ENCODE peak calls at places on chromosomes 1 and 21, in eight cellular contexts. U, X, S, M, H, L, J and B are unnamed samples.

GRCh38 chr1:165843304-165843703 is 15.9 kb downstream of the UCK2 start:
- DNase-seq in L (no peak), S (no peak), J (no peak), U (no peak), M (no peak), H (no peak), X (no peak), B (no peak)

GRCh38 chr1:147837845-147838363 is 64.7 kb upstream of the GJA8 start:
- DNase-seq in U (no peak), M (no peak), H (no peak), J (no peak), S (no peak), X (no peak), L (no peak), B (no peak)

GRCh38 chr1:94805912-94806311 is 14.2 kb upstream of the SLC44A3 start:
- DNase-seq in M (peak), J (peak), S (peak), H (peak), X (peak), L (peak), U (peak), B (no peak)

GRCh38 chr1:205575294-205575885 is 56.4 kb downstream of the ELK4 start:
- DNase-seq in X (no peak), U (peak), L (no peak), H (peak), J (no peak), S (peak), M (no peak), B (no peak)

GRCh38 chr1:203406446-203407045 is 55.6 kb upstream of the FMOD start:
- DNase-seq in M (no peak), X (no peak), H (no peak), L (no peak), U (no peak), S (peak), J (peak), B (no peak)

GRCh38 chr1:169468982-169469381 is 16.8 kb downstream of the SLC19A2 start:
- DNase-seq in L (no peak), H (no peak), U (no peak), M (no peak), S (no peak), X (no peak), J (peak), B (no peak)

GRCh38 chr1:203555046-203555445 is 61.1 kb downstream of the OPTC start:
- DNase-seq in U (no peak), S (no peak), X (no peak), J (peak), M (no peak), H (no peak), L (no peak), B (no peak)

GRCh38 chr1:200454425-200454824 is 44.6 kb upstream of the ZNF281 start:
- DNase-seq in J (no peak), U (no peak), M (no peak), X (no peak), L (no peak), H (no peak), S (no peak), B (no peak)

GRCh38 chr1:50251592-50252165 is 143.0 kb downstream of the ELAVL4 start:
- DNase-seq in J (no peak), S (no peak), U (no peak), X (no peak), L (no peak), M (no peak), H (no peak), B (no peak)

GRCh38 chr21:33360871-33361602 is 36.3 kb downstream of the IFNAR1 start:
- DNase-seq in X (peak), M (peak), S (peak), U (peak), J (peak), L (peak), H (peak), B (peak)

GRCh38 chr1:161834967-161835366 is 68.8 kb downstream of the ATF6 start:
- DNase-seq in M (no peak), X (no peak), H (no peak), S (no peak), L (no peak), U (no peak), J (no peak), B (no peak)

GRCh38 chr1:168465942-168466702 is 77.7 kb downstream of the XCL2 start:
- DNase-seq in U (peak), H (peak), M (no peak), J (no peak), L (peak), S (peak), X (no peak), B (no peak)

GRCh38 chr21:44911384-44912157 is 9.1 kb downstream of the ITGB2 start:
- DNase-seq in L (peak), X (no peak), M (peak), S (peak), H (peak), U (peak), J (no peak), B (peak)

GRCh38 chr1:119279441-119280415 is 88.9 kb upstream of the HAO2 start:
- DNase-seq in J (peak), L (no peak), H (no peak), X (no peak), M (no peak), S (no peak), U (no peak), B (no peak)

GRCh38 chr1:42935971-42936308 is 22.7 kb downstream of the SLC2A1 start:
- DNase-seq in U (no peak), H (no peak), X (no peak), M (no peak), L (no peak), J (no peak), S (no peak), B (no peak)

GRCh38 chr1:177505905-177506590 is 335.3 kb downstream of the BRINP2 start:
- DNase-seq in U (no peak), M (no peak), J (no peak), S (no peak), L (no peak), H (no peak), X (no peak), B (no peak)

GRCh38 chr1:55257958-55258357 is 42.8 kb upstream of the USP24 start:
- DNase-seq in H (peak), J (no peak), X (no peak), L (peak), U (no peak), S (peak), M (peak), B (no peak)

GRCh38 chr1:56291374-56291841 is 288.0 kb downstream of the PLPP3 start:
- DNase-seq in U (no peak), M (no peak), L (no peak), H (no peak), J (peak), X (no peak), S (no peak), B (no peak)

GRCh38 chr21:45809421-45809820 is 165.9 kb downstream of the PCBP3 start:
- DNase-seq in J (no peak), M (no peak), S (no peak), X (no peak), L (no peak), U (no peak), H (peak), B (no peak)

GRCh38 chr1:970242-970972 is 4.1 kb downstream of the PLEKHN1 start:
- DNase-seq in H (no peak), J (no peak), L (no peak), U (no peak), M (no peak), X (no peak), S (no peak), B (no peak)

GRCh38 chr1:20702416-20702815 is 15.4 kb downstream of the KIF17 start:
- DNase-seq in M (no peak), J (peak), H (no peak), X (no peak), L (no peak), U (no peak), S (no peak), B (no peak)

GRCh38 chr1:36482724-36483388 is at the start of gene CSF3R:
- DNase-seq in L (no peak), U (no peak), J (no peak), M (no peak), X (no peak), H (no peak), S (no peak), B (no peak)

GRCh38 chr1:167175901-167176300 is 44.8 kb upstream of the POU2F1 start:
- DNase-seq in X (no peak), U (no peak), J (no peak), L (no peak), S (no peak), M (no peak), H (no peak), B (no peak)

GRCh38 chr1:57019240-57019805 is 53.5 kb upstream of the C8B start:
- DNase-seq in X (no peak), S (no peak), H (no peak), U (no peak), L (no peak), J (no peak), M (no peak), B (no peak)

GRCh38 chr1:201719812-201720521 is 109.0 kb upstream of the IPO9 start:
- DNase-seq in H (no peak), U (no peak), J (peak), L (no peak), X (peak), S (peak), M (no peak), B (no peak)

GRCh38 chr1:84907095-84907827 is 14.3 kb upstream of the LPAR3 start:
- DNase-seq in H (no peak), M (no peak), X (no peak), L (no peak), U (no peak), S (no peak), J (no peak), B (no peak)

GRCh38 chr1:203593723-203594122 is 32.9 kb upstream of the ATP2B4 start:
- DNase-seq in S (no peak), J (no peak), M (peak), L (peak), H (peak), U (peak), X (no peak), B (peak)

GRCh38 chr1:2328676-2329455 is 62.5 kb downstream of the MORN1 start:
- DNase-seq in H (no peak), L (no peak), S (no peak), X (no peak), M (no peak), J (no peak), U (no peak), B (no peak)

GRCh38 chr1:240732390-240732789 is 120.4 kb upstream of the GREM2 start:
- DNase-seq in M (no peak), X (peak), L (no peak), J (peak), U (no peak), H (no peak), S (no peak), B (no peak)

GRCh38 chr1:214584805-214585766 is 17.9 kb upstream of the CENPF start:
- DNase-seq in J (peak), U (no peak), H (no peak), M (no peak), L (no peak), X (peak), S (no peak), B (no peak)